ENCODE peak calls at places on chromosomes 5 and 9, in five cellular contexts. One of them, this sample, is unnamed.

GRCh38 chr5:111848374-111848914 is 91.5 kb upstream of the NREP start:
- DNase-seq in spleen: no peak
- DNase-seq in ACHN: no peak
- DNase-seq in SK-MEL-5: no peak
- DNase-seq in HTR-8/SVneo: no peak
- DNase-seq in this sample: no peak

GRCh38 chr5:2260211-2260985 is 377.7 kb upstream of the IRX4 start:
- DNase-seq in ACHN: no peak
- DNase-seq in spleen: no peak
- DNase-seq in SK-MEL-5: no peak
- DNase-seq in HTR-8/SVneo: no peak
- DNase-seq in this sample: no peak

GRCh38 chr5:142421625-142422397 is 97.0 kb upstream of the SPRY4 start:
- DNase-seq in HTR-8/SVneo: no peak
- DNase-seq in SK-MEL-5: no peak
- DNase-seq in spleen: no peak
- DNase-seq in ACHN: no peak
- DNase-seq in this sample: no peak

GRCh38 chr5:138732933-138733332 is 20.3 kb upstream of the CTNNA1 start:
- DNase-seq in ACHN: no peak
- DNase-seq in spleen: peak; percentile 2
- DNase-seq in HTR-8/SVneo: no peak
- DNase-seq in SK-MEL-5: no peak
- DNase-seq in this sample: no peak

GRCh38 chr5:141493500-141494422 is 4.9 kb downstream of the PCDHGC5 start:
- DNase-seq in ACHN: no peak
- DNase-seq in HTR-8/SVneo: no peak
- DNase-seq in spleen: no peak
- DNase-seq in SK-MEL-5: peak; percentile 40
- DNase-seq in this sample: no peak

GRCh38 chr5:98880151-98880550 is 48.7 kb downstream of the CHD1 start:
- DNase-seq in spleen: no peak
- DNase-seq in HTR-8/SVneo: no peak
- DNase-seq in SK-MEL-5: no peak
- DNase-seq in ACHN: no peak
- DNase-seq in this sample: no peak

GRCh38 chr9:113623851-113624485 is 160.4 kb downstream of the RGS3 start:
- DNase-seq in spleen: peak; percentile 22
- DNase-seq in SK-MEL-5: no peak
- DNase-seq in HTR-8/SVneo: no peak
- DNase-seq in ACHN: no peak
- DNase-seq in this sample: no peak

GRCh38 chr9:132301521-132301920 is 53.3 kb downstream of the SETX start:
- DNase-seq in spleen: no peak
- DNase-seq in HTR-8/SVneo: no peak
- DNase-seq in SK-MEL-5: no peak
- DNase-seq in ACHN: no peak
- DNase-seq in this sample: no peak

GRCh38 chr9:70410368-70410767 is 4.1 kb downstream of the KLF9 start:
- DNase-seq in SK-MEL-5: peak; percentile 36
- DNase-seq in spleen: no peak
- DNase-seq in HTR-8/SVneo: no peak
- DNase-seq in ACHN: peak; percentile 11
- DNase-seq in this sample: peak; percentile 49

GRCh38 chr5:36366883-36367282 is 65.2 kb upstream of the RANBP3L start:
- DNase-seq in ACHN: no peak
- DNase-seq in HTR-8/SVneo: no peak
- DNase-seq in SK-MEL-5: no peak
- DNase-seq in spleen: no peak
- DNase-seq in this sample: no peak

GRCh38 chr9:37172511-37172910 is 52.1 kb downstream of the ZCCHC7 start:
- DNase-seq in HTR-8/SVneo: no peak
- DNase-seq in spleen: no peak
- DNase-seq in SK-MEL-5: no peak
- DNase-seq in ACHN: no peak
- DNase-seq in this sample: no peak

GRCh38 chr5:128349044-128349629 is 188.9 kb downstream of the FBN2 start:
- DNase-seq in ACHN: no peak
- DNase-seq in SK-MEL-5: no peak
- DNase-seq in spleen: no peak
- DNase-seq in HTR-8/SVneo: no peak
- DNase-seq in this sample: no peak

GRCh38 chr9:91192785-91193657 is 168.7 kb downstream of the AUH start:
- DNase-seq in SK-MEL-5: peak; percentile 93
- DNase-seq in ACHN: peak; percentile 96
- DNase-seq in spleen: peak; percentile 88
- DNase-seq in HTR-8/SVneo: peak; percentile 85
- DNase-seq in this sample: peak; percentile 57

GRCh38 chr5:73674669-73675004 is 48.6 kb downstream of the ARHGEF28 start:
- DNase-seq in spleen: no peak
- DNase-seq in ACHN: no peak
- DNase-seq in HTR-8/SVneo: no peak
- DNase-seq in SK-MEL-5: no peak
- DNase-seq in this sample: no peak

GRCh38 chr5:9059920-9060691 is 485.8 kb downstream of the SEMA5A start:
- DNase-seq in ACHN: peak; percentile 87
- DNase-seq in spleen: no peak
- DNase-seq in SK-MEL-5: peak; percentile 34
- DNase-seq in HTR-8/SVneo: peak; percentile 91
- DNase-seq in this sample: peak; percentile 18

GRCh38 chr9:70257512-70257911 is 1.3 kb upstream of the SMC5 start:
- DNase-seq in SK-MEL-5: no peak
- DNase-seq in spleen: no peak
- DNase-seq in HTR-8/SVneo: no peak
- DNase-seq in ACHN: no peak
- DNase-seq in this sample: no peak

GRCh38 chr9:71763752-71764332 is 4.5 kb downstream of the CEMIP2 start:
- DNase-seq in ACHN: no peak
- DNase-seq in SK-MEL-5: no peak
- DNase-seq in spleen: no peak
- DNase-seq in HTR-8/SVneo: no peak
- DNase-seq in this sample: no peak

GRCh38 chr9:132663120-132663519 is 6.7 kb downstream of the DDX31 start:
- DNase-seq in HTR-8/SVneo: no peak
- DNase-seq in SK-MEL-5: no peak
- DNase-seq in ACHN: no peak
- DNase-seq in spleen: no peak
- DNase-seq in this sample: no peak

GRCh38 chr9:131656356-131657030 is 83.4 kb downstream of the RAPGEF1 start:
- DNase-seq in SK-MEL-5: no peak
- DNase-seq in HTR-8/SVneo: no peak
- DNase-seq in spleen: peak; percentile 96
- DNase-seq in ACHN: no peak
- DNase-seq in this sample: peak; percentile 96

GRCh38 chr5:179778591-179778990 is 15.2 kb upstream of the LTC4S start:
- DNase-seq in HTR-8/SVneo: no peak
- DNase-seq in ACHN: no peak
- DNase-seq in spleen: peak; percentile 30
- DNase-seq in SK-MEL-5: no peak
- DNase-seq in this sample: no peak